ENCODE peak calls at places on chromosomes 3 and 15, in eight cellular contexts. I is IMR-90; T is gastrocnemius medialis; A is GM23248; Q is AG10803; Y is GM12865; P is foreskin fibroblast; B is CD4-positive, alpha-beta memory T cell. S is an unnamed sample.

GRCh38 chr3:171892457-171892856 is 49.3 kb downstream of the TMEM212 start:
- DNase-seq in B (no peak), P (no peak), Q (no peak), I (no peak), Y (no peak), T (no peak), A (no peak), S (no peak)

GRCh38 chr15:101023501-101024110 is 104.4 kb downstream of the LRRK1 start:
- DNase-seq in Y (no peak), P (peak), A (no peak), Q (no peak), I (no peak), B (no peak), T (no peak), S (peak)

GRCh38 chr15:68725736-68726135 is 95.0 kb downstream of the ANP32A start:
- DNase-seq in A (peak), T (peak), I (peak), Y (no peak), Q (peak), B (no peak), P (peak), S (no peak)

GRCh38 chr15:100973351-100974034 is 54.3 kb downstream of the LRRK1 start:
- DNase-seq in Q (no peak), I (no peak), Y (no peak), B (no peak), P (no peak), A (no peak), T (no peak), S (no peak)

GRCh38 chr3:103308921-103309320 is 874.1 kb downstream of the ZPLD1 start:
- DNase-seq in Y (no peak), B (no peak), P (no peak), A (no peak), Q (no peak), I (no peak), T (no peak), S (no peak)

GRCh38 chr3:109346770-109347295 is 9.5 kb upstream of the DPPA4 start:
- DNase-seq in Y (no peak), I (no peak), Q (no peak), A (no peak), T (no peak), B (no peak), P (no peak), S (peak)

GRCh38 chr3:2823437-2824211 is 286.6 kb downstream of the IL5RA start:
- DNase-seq in Y (no peak), T (no peak), Q (no peak), P (no peak), I (no peak), B (no peak), A (no peak), S (no peak)

GRCh38 chr3:43747641-43748040 is 56.9 kb downstream of the ABHD5 start:
- DNase-seq in T (no peak), P (peak), Q (peak), Y (no peak), B (no peak), I (peak), A (peak), S (no peak)

GRCh38 chr3:140585828-140586227 is 92.0 kb upstream of the TRIM42 start:
- DNase-seq in B (no peak), P (peak), T (no peak), A (peak), I (peak), Q (peak), Y (no peak), S (peak)

GRCh38 chr3:57958642-57959406 is 49.4 kb upstream of the FLNB start:
- DNase-seq in Q (no peak), B (no peak), Y (no peak), T (no peak), P (no peak), I (no peak), A (peak), S (no peak)

GRCh38 chr15:53787349-53787748 is 27.9 kb upstream of the WDR72 start:
- DNase-seq in Q (no peak), Y (no peak), T (no peak), P (no peak), B (no peak), I (no peak), A (no peak), S (no peak)

GRCh38 chr3:184305577-184305976 is 6.5 kb downstream of the PSMD2 start:
- DNase-seq in T (no peak), P (peak), Y (no peak), I (peak), A (peak), B (no peak), Q (peak), S (no peak)

GRCh38 chr3:169822091-169822490 is 9.4 kb upstream of the LRRC34 start:
- DNase-seq in I (no peak), T (no peak), P (no peak), Q (no peak), B (no peak), A (no peak), Y (no peak), S (no peak)

GRCh38 chr15:26355671-26356070 is 417.2 kb downstream of the GABRB3 start:
- DNase-seq in A (no peak), P (no peak), Y (no peak), Q (no peak), T (no peak), B (no peak), I (no peak), S (no peak)

GRCh38 chr3:126422571-126423091 is 27.9 kb downstream of the CFAP100 start:
- DNase-seq in Q (no peak), P (no peak), Y (no peak), A (no peak), B (no peak), I (no peak), T (no peak), S (no peak)

GRCh38 chr15:25176616-25176923 is 221.8 kb downstream of the SNRPN start:
- DNase-seq in T (no peak), P (no peak), B (no peak), A (no peak), I (no peak), Y (no peak), Q (no peak), S (no peak)

GRCh38 chr3:107810195-107811071 is 280.4 kb downstream of the CD47 start:
- DNase-seq in A (peak), T (no peak), Y (no peak), B (no peak), I (peak), P (no peak), Q (no peak), S (no peak)

GRCh38 chr15:47301481-47301880 is 415.8 kb upstream of the SEMA6D start:
- DNase-seq in Q (no peak), A (no peak), B (no peak), I (no peak), Y (peak), P (no peak), T (peak), S (no peak)

GRCh38 chr3:30625541-30626438 is 19.4 kb downstream of the TGFBR2 start:
- DNase-seq in Q (peak), A (peak), B (no peak), I (peak), P (peak), T (no peak), Y (no peak), S (peak)

GRCh38 chr3:193068365-193068764 is 150.7 kb upstream of the MB21D2 start:
- DNase-seq in Y (no peak), T (no peak), I (no peak), A (no peak), B (no peak), Q (no peak), P (no peak), S (no peak)

GRCh38 chr15:36585774-36586173 is 6.3 kb downstream of the CDIN1 start:
- DNase-seq in Y (no peak), A (no peak), B (no peak), T (no peak), I (no peak), P (no peak), Q (no peak), S (no peak)

GRCh38 chr3:118262800-118263402 is 771.7 kb downstream of the IGSF11 start:
- DNase-seq in A (no peak), P (no peak), T (no peak), Q (no peak), I (no peak), Y (no peak), B (no peak), S (no peak)

GRCh38 chr3:19070325-19070724 is 78.0 kb upstream of the KCNH8 start:
- DNase-seq in A (no peak), I (no peak), P (no peak), T (no peak), B (no peak), Y (no peak), Q (no peak), S (no peak)

GRCh38 chr15:101026686-101027272 is 107.6 kb downstream of the LRRK1 start:
- DNase-seq in Y (no peak), P (no peak), T (no peak), Q (no peak), B (no peak), I (no peak), A (no peak), S (no peak)

GRCh38 chr15:41284425-41285177 is 47.8 kb downstream of the OIP5 start:
- DNase-seq in I (no peak), Q (peak), T (peak), Y (peak), B (peak), P (peak), A (peak), S (peak)

GRCh38 chr3:187044206-187044605 is 95.1 kb downstream of the RPL39L start:
- DNase-seq in I (no peak), B (no peak), Q (no peak), P (peak), Y (peak), A (no peak), T (no peak), S (no peak)

GRCh38 chr3:112738366-112738765 is 97.4 kb upstream of the CCDC80 start:
- DNase-seq in A (peak), B (no peak), Y (no peak), Q (peak), T (no peak), I (peak), P (peak), S (no peak)

GRCh38 chr3:50147861-50148260 is 7.3 kb upstream of the SEMA3F start:
- DNase-seq in P (peak), Q (peak), I (peak), B (no peak), Y (no peak), T (no peak), A (peak), S (no peak)

GRCh38 chr3:133301194-133301593 is 98.7 kb upstream of the BFSP2 start:
- DNase-seq in Y (no peak), A (peak), T (no peak), P (peak), Q (peak), I (peak), B (no peak), S (peak)

GRCh38 chr3:123383101-123384053 is 65.5 kb downstream of the ADCY5 start:
- DNase-seq in A (peak), P (no peak), T (no peak), B (no peak), Q (peak), I (peak), Y (no peak), S (peak)

GRCh38 chr3:73469331-73469730 is 155.4 kb downstream of the PDZRN3 start:
- DNase-seq in B (no peak), Q (no peak), Y (no peak), I (no peak), A (no peak), T (no peak), P (peak), S (no peak)

DNA sequence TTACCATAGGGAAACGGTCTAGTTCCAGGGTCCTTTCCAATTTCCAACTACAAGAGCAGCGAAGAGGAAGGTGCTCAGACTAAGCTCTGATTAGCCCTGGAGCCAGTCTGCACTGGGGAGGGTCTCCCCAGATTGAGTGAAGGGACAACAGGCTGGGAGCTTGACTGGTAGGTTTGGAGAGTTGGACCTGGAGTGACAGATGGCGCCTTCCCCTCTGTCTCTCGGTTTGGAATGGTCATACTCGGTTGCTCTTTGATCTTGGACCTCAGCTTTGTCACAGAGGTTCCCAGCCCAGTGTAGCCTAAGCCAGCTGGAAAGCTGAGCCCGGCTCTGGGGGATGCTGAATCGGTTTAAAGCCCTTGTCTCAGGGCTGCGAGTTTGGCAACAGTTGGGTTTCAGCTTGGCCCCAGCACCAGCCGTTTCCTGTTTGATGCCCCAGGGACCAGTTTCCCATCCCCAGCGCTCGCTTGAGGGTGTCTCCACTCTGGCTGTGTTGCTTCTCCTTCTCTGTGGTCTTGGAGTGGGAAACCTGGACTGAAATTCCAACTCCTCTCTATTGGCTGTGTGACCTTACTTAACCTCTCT is 53.1 kb upstream of the ULK4 start:
- DNase-seq in A (peak), Q (peak), Y (peak), P (peak), T (peak), I (no peak), B (no peak), S (peak)
- H3K4me3 ChIP-seq in A (peak), Q (peak), Y (peak), P (peak), T (peak), I (peak), B (peak), S (peak)

GRCh38 chr3:131361464-131362421 is 19.8 kb upstream of the NUDT16 start:
- DNase-seq in Y (no peak), T (peak), A (peak), I (peak), Q (peak), P (peak), B (no peak), S (peak)
- H3K4me3 ChIP-seq in Y (no peak), T (peak), A (peak), I (peak), Q (peak), P (peak), B (no peak), S (peak)

DNA sequence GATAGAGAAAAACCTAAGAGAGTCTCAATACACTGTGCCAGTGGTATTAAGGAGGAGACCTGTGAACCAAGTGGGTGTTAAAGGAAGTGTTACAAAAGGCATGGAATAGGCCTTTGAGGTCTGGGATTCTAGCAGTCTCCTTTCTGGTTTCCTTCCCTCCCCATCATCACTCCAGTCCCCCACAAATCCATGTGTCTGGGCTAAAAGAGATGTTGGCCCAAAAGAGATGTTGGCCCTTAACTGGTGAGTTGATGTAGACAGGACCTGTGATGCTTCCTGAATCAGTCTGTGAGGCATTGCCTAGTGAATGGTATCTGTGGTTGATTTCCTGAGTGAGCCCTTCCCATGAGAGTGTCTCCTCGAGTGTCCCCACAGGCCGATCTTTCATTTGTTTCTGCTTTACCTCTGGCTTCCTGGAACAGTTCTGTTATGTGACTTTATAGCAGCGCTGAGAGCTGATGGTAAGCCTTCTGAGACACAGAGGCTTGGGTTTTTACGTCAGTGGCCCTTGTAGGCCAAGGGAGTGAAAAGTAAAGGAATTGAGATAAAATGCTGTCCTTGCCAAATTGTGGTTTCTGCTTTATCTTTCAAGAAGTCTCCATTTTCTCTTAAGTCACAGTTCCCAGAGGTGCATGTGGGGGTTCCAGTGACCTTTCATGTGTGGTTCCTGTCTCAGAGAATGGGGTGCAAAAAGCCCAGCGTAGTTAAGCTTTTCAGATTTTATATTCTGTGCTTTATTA is 87.8 kb downstream of the KLHL25 start:
- DNase-seq in Y (peak), Q (peak), P (peak), A (peak), B (peak), T (no peak), I (peak), S (peak)
- H3K4me3 ChIP-seq in Y (peak), Q (peak), P (peak), A (peak), B (peak), T (peak), I (no peak), S (peak)

GRCh38 chr3:38254872-38255271 is 10.7 kb upstream of the SLC22A13 start:
- DNase-seq in P (no peak), A (no peak), Q (no peak), I (no peak), Y (no peak), B (no peak), T (no peak), S (no peak)
- H3K4me3 ChIP-seq in P (no peak), A (no peak), Q (no peak), I (no peak), Y (no peak), B (no peak), T (no peak), S (no peak)

GRCh38 chr3:94304953-94305352 is 242.1 kb downstream of the NSUN3 start:
- DNase-seq in I (no peak), Y (no peak), T (no peak), A (no peak), P (no peak), Q (no peak), B (no peak), S (no peak)

GRCh38 chr3:94305835-94306685 is 243.2 kb downstream of the NSUN3 start:
- DNase-seq in Q (no peak), A (no peak), B (no peak), I (no peak), P (no peak), T (no peak), Y (no peak), S (no peak)

GRCh38 chr3:94310736-94311135 is 247.9 kb downstream of the NSUN3 start:
- DNase-seq in B (no peak), P (no peak), Y (no peak), Q (no peak), T (no peak), I (no peak), A (no peak), S (no peak)

GRCh38 chr3:94308767-94309166 is 245.9 kb downstream of the NSUN3 start:
- DNase-seq in P (no peak), I (no peak), Q (no peak), B (no peak), Y (no peak), T (no peak), A (no peak), S (no peak)

GRCh38 chr3:94307588-94307987 is 244.7 kb downstream of the NSUN3 start:
- DNase-seq in B (no peak), P (no peak), A (no peak), I (no peak), Q (no peak), Y (no peak), T (no peak), S (no peak)
- H3K4me3 ChIP-seq in B (no peak), P (no peak), A (no peak), I (no peak), Q (no peak), Y (no peak), T (no peak), S (no peak)

DNA sequence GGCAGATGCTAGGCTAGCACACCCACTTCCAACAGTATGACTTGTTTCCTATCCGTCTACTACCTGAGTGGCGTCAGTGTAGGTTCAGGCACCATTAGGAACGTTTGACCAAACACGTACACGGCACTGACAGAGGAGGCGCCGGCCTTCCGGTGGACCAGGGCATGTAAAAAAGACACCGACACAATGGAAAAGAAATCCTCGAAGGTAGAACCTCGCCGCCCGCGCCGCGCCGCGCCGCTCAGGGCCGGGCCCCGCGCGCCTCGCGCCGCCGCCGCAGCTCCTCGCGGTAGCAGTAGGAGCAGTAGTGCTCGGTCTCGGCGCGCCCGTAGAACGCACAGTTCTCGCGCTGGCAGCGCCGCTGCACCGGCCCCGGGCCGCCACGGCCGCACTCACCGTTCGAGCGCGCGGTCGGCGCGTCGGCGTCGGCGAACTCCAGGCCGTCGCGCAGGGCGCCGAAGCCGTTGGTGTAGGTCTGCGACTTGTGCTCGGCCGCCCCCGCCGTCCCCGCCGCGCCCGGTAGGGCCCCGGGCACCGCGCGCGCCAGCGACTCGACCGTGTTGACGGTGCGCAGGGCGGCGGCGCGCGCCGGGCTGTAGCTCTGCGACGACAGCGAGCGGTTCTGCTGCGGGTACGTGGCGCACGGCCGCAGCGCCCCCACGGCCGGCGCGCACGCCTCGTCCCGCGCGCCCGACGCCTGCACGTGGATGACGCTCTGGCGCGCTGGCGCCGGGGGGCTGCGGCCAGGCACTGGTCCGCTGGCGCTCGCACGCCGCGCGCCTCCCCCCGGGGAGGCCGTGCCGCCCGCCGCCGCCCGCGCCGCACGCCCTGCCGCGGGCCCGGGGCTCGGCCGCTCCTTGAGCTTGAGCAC is 156.7 kb downstream of the KLF13 start:
- DNase-seq in P (peak), T (no peak), A (peak), Q (no peak), B (peak), I (no peak), Y (peak), S (peak)
- H3K4me3 ChIP-seq in P (no peak), T (peak), A (peak), Q (no peak), B (peak), I (peak), Y (peak), S (peak)

DNA sequence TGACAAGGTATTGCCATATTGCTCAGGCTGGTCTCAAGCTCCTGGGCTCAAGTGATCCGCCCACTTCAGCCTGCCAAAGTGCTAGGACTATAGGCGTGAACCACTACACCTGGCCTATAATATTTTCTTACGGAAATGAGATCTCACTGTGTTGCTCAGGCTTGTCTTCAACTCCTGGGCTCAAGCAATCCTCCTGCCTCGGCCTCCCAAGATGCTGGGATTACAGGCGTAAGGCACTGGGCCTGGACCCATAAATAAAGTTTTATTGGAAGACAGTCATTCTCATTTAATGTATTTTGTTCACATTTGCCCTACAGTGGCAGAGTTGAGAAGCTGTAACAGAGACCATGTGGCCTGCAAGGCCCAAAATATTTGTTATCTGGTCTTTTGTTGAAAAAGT is 142.1 kb downstream of the RBPMS2 start:
- DNase-seq in A (no peak), Q (no peak), Y (no peak), T (no peak), P (no peak), B (no peak), I (no peak), S (no peak)
- H3K4me3 ChIP-seq in A (no peak), Q (no peak), Y (no peak), T (no peak), P (no peak), B (no peak), I (no peak), S (no peak)

DNA sequence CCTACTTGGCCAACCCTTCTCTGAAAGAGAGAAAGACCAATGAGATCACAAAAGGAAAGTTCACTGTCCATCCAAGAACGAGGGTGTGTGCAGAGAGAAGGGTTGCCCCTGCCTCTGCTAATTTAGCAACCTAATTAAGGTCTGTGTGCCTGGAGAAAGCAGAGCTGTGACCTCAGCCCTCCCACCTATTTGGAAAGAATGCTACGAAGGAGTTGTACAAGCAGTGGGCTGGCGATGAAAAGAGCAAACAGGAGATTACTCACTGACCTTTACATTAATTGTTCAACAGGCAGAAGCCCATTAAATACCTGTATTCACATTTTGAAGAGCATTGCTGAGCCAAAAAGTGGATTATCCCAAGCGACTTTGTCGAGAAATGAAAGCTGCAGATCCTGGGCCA is 314.9 kb downstream of the NTRK3 start:
- DNase-seq in A (no peak), P (no peak), Q (no peak), T (no peak), Y (no peak), B (no peak), I (no peak), S (no peak)
- H3K4me3 ChIP-seq in A (no peak), P (no peak), Q (no peak), T (no peak), Y (no peak), B (no peak), I (no peak), S (no peak)

S was measured in adipocyte.